ENCODE peak calls at places on chromosomes 12 and 14, in seven cellular contexts. Q, A, R, P, G, W and I are unnamed samples. For H3K9me3, the result is how much of the 10 kb centered on the place peaks cover.

GRCh38 chr12:96073346-96074336 is 38.3 kb upstream of the LTA4H start:
- DNase-seq in A (no peak), G (no peak), R (peak), P (no peak), Q (no peak), W (no peak), I (no peak)

GRCh38 chr12:120916561-120916960 is 12.4 kb upstream of the SPPL3 start:
- DNase-seq in P (no peak), G (no peak), R (no peak), A (no peak), W (no peak), Q (no peak), I (no peak)

GRCh38 chr14:55846852-55847471 is 267.0 kb downstream of the KTN1 start:
- DNase-seq in R (peak), A (no peak), G (peak), P (no peak), Q (no peak), W (no peak), I (no peak)

GRCh38 chr12:57047981-57048380 is 1.9 kb downstream of the MYO1A start:
- DNase-seq in G (peak), P (no peak), A (no peak), W (no peak), R (no peak), Q (no peak), I (no peak)

GRCh38 chr12:55830601-55831406 is 1.4 kb upstream of the DNAJC14 start:
- DNase-seq in A (peak), P (no peak), Q (peak), R (no peak), W (peak), G (peak), I (peak)

GRCh38 chr14:56754966-56755365 is 55.3 kb downstream of the OTX2 start:
- DNase-seq in A (no peak), P (no peak), Q (no peak), W (no peak), G (no peak), R (no peak), I (no peak)

GRCh38 chr12:81644503-81644902 is 114.6 kb downstream of the PPFIA2 start:
- DNase-seq in W (peak), A (no peak), G (peak), P (peak), Q (no peak), R (peak), I (no peak)

GRCh38 chr14:86943391-86944365 is 1049.3 kb downstream of the GALC start:
- DNase-seq in R (no peak), W (no peak), A (no peak), Q (no peak), G (no peak), P (no peak), I (no peak)

GRCh38 chr12:68358532-68359485 is 26.6 kb upstream of the MDM1 start:
- DNase-seq in R (peak), P (peak), W (peak), A (no peak), Q (peak), G (peak), I (peak)

GRCh38 chr14:81936348-81936747 is 402.7 kb upstream of the SEL1L start:
- DNase-seq in P (no peak), W (no peak), R (no peak), G (no peak), A (no peak), Q (no peak), I (no peak)

DNA sequence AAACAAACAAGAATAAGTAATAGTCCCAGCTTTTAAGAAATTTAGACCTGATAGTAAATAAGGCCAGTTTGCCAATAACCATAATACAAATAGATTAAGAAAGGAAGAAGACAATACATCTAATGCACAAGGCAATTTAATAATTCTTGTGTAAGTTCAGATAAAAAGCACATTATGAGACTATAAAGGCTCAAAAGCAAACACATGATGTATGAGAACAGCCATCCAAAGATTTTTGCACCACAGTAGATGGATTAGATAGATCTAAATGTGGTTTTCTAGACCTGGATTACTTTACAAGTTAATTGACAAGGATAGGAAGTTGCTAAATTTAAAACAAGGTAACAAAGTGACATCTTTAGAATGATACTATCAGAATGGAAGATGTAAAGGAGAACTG is 125.4 kb downstream of the PRKD1 start:
- DNase-seq in P (no peak), G (no peak), Q (no peak), R (no peak), W (no peak), A (no peak), I (no peak)
- H3K9me3 ChIP-seq in P (under half), G (under half), Q (under half), R (under half), W (under half), A (under half), I (under half)

GRCh38 chr14:47060050-47060449 is 408.5 kb upstream of the RPL10L start:
- DNase-seq in W (no peak), P (no peak), A (no peak), Q (no peak), G (no peak), R (no peak), I (no peak)
- H3K9me3 ChIP-seq in W (under half), P (under half), A (under half), Q (under half), G (under half), R (under half), I (under half)

GRCh38 chr12:8837291-8837690 is 14.9 kb downstream of the A2ML1 start:
- DNase-seq in W (no peak), G (no peak), R (no peak), Q (no peak), P (no peak), A (no peak), I (no peak)
- H3K9me3 ChIP-seq in W (under half), G (under half), R (under half), Q (under half), P (under half), A (under half), I (under half)

GRCh38 chr14:106823552-106823951 is 1297.2 kb downstream of the TMEM121 start:
- DNase-seq in Q (no peak), W (no peak), R (no peak), A (no peak), G (no peak), P (no peak), I (no peak)
- H3K9me3 ChIP-seq in Q (under half), W (under half), R (under half), A (under half), G (under half), P (under half), I (under half)

GRCh38 chr14:105894978-105895881 is 368.8 kb downstream of the TMEM121 start:
- DNase-seq in G (no peak), Q (no peak), W (no peak), P (no peak), A (peak), R (no peak), I (no peak)
- H3K9me3 ChIP-seq in G (under half), Q (under half), W (under half), P (under half), A (under half), R (under half), I (under half)

DNA sequence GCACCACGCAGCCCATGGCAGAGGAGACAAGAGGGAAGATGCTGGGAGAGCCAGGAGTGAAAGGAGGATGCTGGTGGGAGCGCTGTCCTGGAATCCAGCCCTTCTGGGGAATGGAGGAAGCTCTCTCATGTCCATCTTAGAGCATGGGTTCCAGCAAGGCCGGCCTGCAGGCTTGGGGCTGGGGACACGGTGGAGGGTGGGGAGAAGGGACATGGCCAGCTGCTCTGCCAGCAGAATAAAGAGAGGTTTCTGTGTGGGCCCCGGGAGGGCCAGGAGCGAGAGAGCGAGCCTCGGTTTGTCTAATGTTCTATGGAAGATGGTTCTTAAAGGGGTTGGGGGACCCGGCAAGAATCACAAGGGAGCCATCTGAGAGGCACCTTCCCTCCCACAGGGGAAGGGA is 60.2 kb downstream of the RIMBP2 start:
- DNase-seq in G (no peak), Q (no peak), R (no peak), W (no peak), A (no peak), P (no peak), I (no peak)
- H3K9me3 ChIP-seq in G (under half), Q (under half), R (under half), W (under half), A (under half), P (under half), I (under half)

GRCh38 chr14:65810326-65810725 is 397.8 kb downstream of the FUT8 start:
- DNase-seq in R (no peak), G (no peak), W (no peak), P (no peak), A (no peak), Q (no peak), I (peak)

GRCh38 chr14:65817011-65817410 is 404.5 kb downstream of the FUT8 start:
- DNase-seq in R (peak), A (no peak), W (no peak), Q (no peak), G (no peak), P (no peak), I (no peak)

GRCh38 chr14:65819567-65819966 is 407.0 kb downstream of the FUT8 start:
- DNase-seq in G (no peak), Q (no peak), R (no peak), W (no peak), A (no peak), P (no peak), I (no peak)

GRCh38 chr14:65813760-65814387 is 401.3 kb downstream of the FUT8 start:
- DNase-seq in G (no peak), Q (no peak), R (no peak), A (no peak), W (no peak), P (no peak), I (no peak)

DNA sequence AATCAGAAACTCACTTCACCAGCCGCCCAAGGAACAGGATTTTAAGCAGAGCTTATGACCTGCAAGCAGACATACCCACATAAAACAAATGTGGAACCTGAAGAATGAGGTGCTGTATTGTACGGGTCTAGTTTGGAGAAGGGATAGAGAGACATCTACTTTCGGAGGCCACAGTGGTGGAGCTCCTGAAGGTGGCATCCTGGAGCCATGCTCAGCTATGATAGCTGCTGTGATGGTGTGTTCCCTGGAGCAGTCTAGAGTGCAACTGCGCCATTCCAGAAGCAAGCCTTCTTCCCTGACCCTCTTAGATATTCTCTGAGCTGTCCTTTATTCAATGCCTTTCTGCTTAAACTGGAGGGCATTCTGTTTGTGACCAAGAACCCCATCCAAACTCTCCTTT is 402.6 kb downstream of the FUT8 start:
- DNase-seq in Q (no peak), R (no peak), A (no peak), P (no peak), G (no peak), W (no peak), I (no peak)
- H3K9me3 ChIP-seq in Q (under half), R (under half), A (under half), P (under half), G (under half), W (under half), I (under half)